ENCODE peak calls at places on chromosomes 4 and X, in four cellular contexts. U is ureter; D is choroid plexus epithelial cell; P is stimulated activated CD8-positive, alpha-beta memory T cell treated with anti-CD3 and anti-CD28 coated beads, Interleukin-12 subunit alpha, Interleukin-12 subunit beta, amount 100 ng/mL, for 4 hours. M is an unnamed sample.

GRCh38 chr4:183860110-183860509 is 45.0 kb upstream of the STOX2 start:
- DNase-seq in U (no peak), P (no peak), D (no peak), M (no peak)

GRCh38 chrX:39816871-39817731 is 280.7 kb downstream of the BCOR start:
- DNase-seq in P (no peak), D (peak), U (no peak), M (no peak)

GRCh38 chr4:121177238-121178137 is 13.4 kb upstream of the TNIP3 start:
- DNase-seq in D (peak), P (no peak), U (no peak), M (no peak)

GRCh38 chrX:41381685-41382084 is 47.7 kb downstream of the DDX3X start:
- DNase-seq in P (no peak), U (peak), D (peak), M (no peak)

GRCh38 chrX:39152106-39152649 is 350.9 kb downstream of the MID1IP1 start:
- DNase-seq in D (peak), U (no peak), P (no peak), M (no peak)

GRCh38 chr4:26081795-26082498 is 167.9 kb downstream of the SMIM20 start:
- DNase-seq in P (no peak), D (peak), U (no peak), M (no peak)

GRCh38 chr4:107760281-107760947 is 40.4 kb upstream of the PAPSS1 start:
- DNase-seq in D (peak), P (no peak), U (no peak), M (no peak)

GRCh38 chr4:102344520-102344954 is 745 bp downstream of the SLC39A8 start:
- DNase-seq in U (peak), D (peak), P (peak), M (peak)

GRCh38 chr4:40874902-40875301 is 125.1 kb downstream of the NSUN7 start:
- DNase-seq in P (no peak), U (no peak), D (no peak), M (no peak)

GRCh38 chr4:89056953-89057398 is at the start of gene FAM13A:
- DNase-seq in D (peak), P (no peak), U (peak), M (peak)

GRCh38 chr4:25172964-25173917 is 13.0 kb upstream of the SEPSECS start:
- DNase-seq in D (peak), P (no peak), U (no peak), M (no peak)

GRCh38 chrX:71615954-71616353 is 2.4 kb downstream of the CXCR3 start:
- DNase-seq in U (no peak), D (no peak), P (no peak), M (no peak)

GRCh38 chr4:6001965-6002833 is 16.0 kb downstream of the C4orf50 start:
- DNase-seq in P (no peak), U (peak), D (no peak), M (no peak)

GRCh38 chr4:10205223-10205622 is 88.6 kb upstream of the WDR1 start:
- DNase-seq in D (no peak), P (no peak), U (no peak), M (no peak)

GRCh38 chr4:78152795-78153194 is 95.7 kb downstream of the FRAS1 start:
- DNase-seq in U (no peak), P (no peak), D (no peak), M (no peak)

GRCh38 chr4:152109585-152110509 is 349.0 kb upstream of the GATB start:
- DNase-seq in D (peak), U (peak), P (no peak), M (peak)

GRCh38 chr4:108051343-108051742 is 61.7 kb downstream of the HADH start:
- DNase-seq in U (no peak), D (no peak), P (no peak), M (no peak)

GRCh38 chrX:23478056-23478455 is 143.4 kb downstream of the PTCHD1 start:
- DNase-seq in P (no peak), U (no peak), D (peak), M (no peak)

GRCh38 chr4:85952518-85952917 is 407.3 kb downstream of the MAPK10 start:
- DNase-seq in D (peak), P (no peak), U (no peak), M (no peak)

GRCh38 chr4:92198711-92199110 is 105.1 kb upstream of the GRID2 start:
- DNase-seq in U (no peak), P (no peak), D (peak), M (no peak)

GRCh38 chr4:55758570-55758969 is 61.0 kb upstream of the EXOC1L start:
- DNase-seq in P (no peak), D (peak), U (no peak), M (no peak)

GRCh38 chr4:168797738-168798375 is 212.2 kb downstream of the CBR4 start:
- DNase-seq in U (no peak), D (peak), P (no peak), M (no peak)

GRCh38 chr4:128379860-128380259 is 92.2 kb upstream of the PGRMC2 start:
- DNase-seq in D (peak), P (no peak), U (no peak), M (no peak)

GRCh38 chr4:156321203-156321602 is 367.5 kb upstream of the CTSO start:
- DNase-seq in D (peak), P (no peak), U (no peak), M (no peak)

GRCh38 chr4:61934201-61934600 is 734.1 kb downstream of the ADGRL3 start:
- DNase-seq in D (no peak), U (no peak), P (no peak), M (no peak)

GRCh38 chrX:136168929-136169735 is 21.8 kb downstream of the FHL1 start:
- DNase-seq in U (peak), D (peak), P (no peak), M (no peak)

GRCh38 chrX:41705680-41706374 is 17.1 kb downstream of the GPR34 start:
- DNase-seq in P (no peak), D (no peak), U (no peak), M (no peak)

M was measured in C1 segment of cervical spinal cord.